ENCODE peak calls at places on chromosomes 11 and 22, in five cellular contexts. W is gastrocnemius medialis; F is CD4-positive, alpha-beta memory T cell; H is effector memory CD4-positive, alpha-beta T cell; G is Karpas-422. L is an unnamed sample.

GRCh38 chr11:35689081-35689996 is 26.8 kb downstream of the TRIM44 start:
- DNase-seq in H (no peak), G (no peak), F (no peak), W (no peak), L (no peak)

GRCh38 chr11:44556735-44557409 is 8.6 kb upstream of the CD82 start:
- DNase-seq in H (peak; percentile 39), W (peak; percentile 43), F (peak; percentile 60), G (peak; percentile 88), L (peak; percentile 59)

GRCh38 chr22:24833881-24834495 is 28.0 kb downstream of the SGSM1 start:
- DNase-seq in W (no peak), H (no peak), G (no peak), F (no peak), L (no peak)

GRCh38 chr22:41902932-41903421 is 11.9 kb downstream of the SHISA8 start:
- DNase-seq in W (peak; percentile 83), H (no peak), F (no peak), G (no peak), L (no peak)

GRCh38 chr22:17846326-17846992 is 72.2 kb upstream of the BID start:
- DNase-seq in W (no peak), F (no peak), G (no peak), H (no peak), L (no peak)

GRCh38 chr11:47928426-47928825 is 51.9 kb upstream of the PTPRJ start:
- DNase-seq in F (no peak), W (peak; percentile 33), G (peak; percentile 52), H (no peak), L (no peak)

GRCh38 chr22:17786435-17787158 is 12.3 kb upstream of the BID start:
- DNase-seq in W (peak; percentile 96), F (no peak), G (no peak), H (no peak), L (peak; percentile 54)

GRCh38 chr11:62202910-62203309 is 5.6 kb upstream of the SCGB2A1 start:
- DNase-seq in W (no peak), G (no peak), H (no peak), F (no peak), L (no peak)

GRCh38 chr11:118142809-118143208 is 9.8 kb downstream of the SCN4B start:
- DNase-seq in F (no peak), G (no peak), H (no peak), W (peak; percentile 30), L (no peak)

GRCh38 chr22:43378011-43378704 is 33.7 kb upstream of the MPPED1 start:
- DNase-seq in F (no peak), G (no peak), W (no peak), H (no peak), L (peak; percentile 40)

GRCh38 chr11:31939004-31939403 is 127.9 kb upstream of the PAX6 start:
- DNase-seq in W (no peak), G (no peak), F (no peak), H (no peak), L (no peak)

GRCh38 chr11:86508604-86509471 is 134.2 kb downstream of the CCDC81 start:
- DNase-seq in W (no peak), H (no peak), G (no peak), F (no peak), L (no peak)

GRCh38 chr22:40982482-40983385 is 31.6 kb downstream of the RBX1 start:
- DNase-seq in F (no peak), G (peak; percentile 86), H (no peak), W (no peak), L (no peak)

GRCh38 chr11:36380296-36381004 is 84.4 kb downstream of the PRR5L start:
- DNase-seq in G (no peak), F (no peak), H (no peak), W (no peak), L (no peak)

GRCh38 chr11:15288801-15289342 is 174.1 kb downstream of the INSC start:
- DNase-seq in H (no peak), F (no peak), W (no peak), G (no peak), L (no peak)

GRCh38 chr22:28429711-28430110 is 249.9 kb downstream of the TTC28 start:
- DNase-seq in W (no peak), G (no peak), F (no peak), H (no peak), L (no peak)

GRCh38 chr11:50333861-50334260 is 301.2 kb downstream of the OR4C45 start:
- DNase-seq in W (no peak), F (no peak), G (no peak), H (no peak), L (no peak)

GRCh38 chr11:3162410-3163240 is 2.5 kb downstream of the OSBPL5 start:
- DNase-seq in H (no peak), W (no peak), F (no peak), G (no peak), L (peak; percentile 12)

GRCh38 chr22:37270928-37271650 is 11.2 kb upstream of the CYTH4 start:
- DNase-seq in F (no peak), H (no peak), G (no peak), W (no peak), L (no peak)

GRCh38 chr22:30460147-30460546 is 11.7 kb downstream of the SEC14L3 start:
- DNase-seq in W (no peak), G (no peak), F (no peak), H (no peak), L (no peak)

GRCh38 chr11:72308226-72309073 is 64.5 kb upstream of the PHOX2A start:
- DNase-seq in W (no peak), G (peak; percentile 83), F (no peak), H (no peak), L (no peak)

GRCh38 chr11:9264381-9265210 is 554 bp downstream of the DENND5A start:
- DNase-seq in H (no peak), F (peak; percentile 12), W (peak; percentile 56), G (peak; percentile 71), L (peak; percentile 33)

GRCh38 chr22:26656896-26657851 is at the start of gene MIAT:
- DNase-seq in H (peak; percentile 55), G (peak; percentile 45), F (peak; percentile 60), W (no peak), L (no peak)

DNA sequence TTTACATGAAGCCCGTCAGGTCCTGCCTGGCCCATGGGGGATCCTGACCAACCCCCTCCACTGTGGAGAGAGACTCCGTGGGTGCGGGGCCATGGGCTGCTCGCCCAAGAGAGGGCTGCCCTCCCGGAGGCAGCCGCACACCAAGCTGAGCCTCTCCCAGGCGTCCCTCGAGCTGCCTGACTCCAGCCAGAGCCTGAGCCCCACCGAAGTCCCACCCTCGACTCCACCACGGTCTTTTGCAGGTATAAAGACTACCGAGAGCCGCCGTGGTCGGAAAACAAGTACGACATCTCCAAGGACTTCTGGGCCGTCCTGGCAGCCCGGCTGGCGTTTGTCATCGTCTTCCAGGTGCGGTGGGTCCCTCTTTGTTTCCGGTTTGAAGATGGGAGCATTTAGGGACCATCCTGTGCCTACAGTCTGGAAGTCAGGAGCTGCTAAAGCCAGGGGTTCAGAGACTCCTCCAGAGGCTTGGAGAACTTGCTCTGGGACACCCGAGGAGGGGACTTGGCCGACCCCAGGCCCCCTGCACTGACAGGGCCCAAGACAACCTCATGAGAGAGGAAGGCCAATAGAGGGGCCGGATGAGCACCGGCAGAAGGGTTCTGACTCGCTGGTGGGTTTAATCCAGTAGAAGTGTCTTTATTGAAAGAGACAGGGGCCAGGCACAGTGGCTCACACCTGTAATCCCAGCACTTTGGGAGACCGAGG is 17.6 kb upstream of the FADD start:
- DNase-seq in H (no peak), W (no peak), G (no peak), F (no peak), L (no peak)
- H3K27me3 ChIP-seq in H (no peaks in the 10 kb centered on the region), W (no peaks in the 10 kb centered on the region), G (no peaks in the 10 kb centered on the region), F (no peaks in the 10 kb centered on the region), L (no peaks in the 10 kb centered on the region)

DNA sequence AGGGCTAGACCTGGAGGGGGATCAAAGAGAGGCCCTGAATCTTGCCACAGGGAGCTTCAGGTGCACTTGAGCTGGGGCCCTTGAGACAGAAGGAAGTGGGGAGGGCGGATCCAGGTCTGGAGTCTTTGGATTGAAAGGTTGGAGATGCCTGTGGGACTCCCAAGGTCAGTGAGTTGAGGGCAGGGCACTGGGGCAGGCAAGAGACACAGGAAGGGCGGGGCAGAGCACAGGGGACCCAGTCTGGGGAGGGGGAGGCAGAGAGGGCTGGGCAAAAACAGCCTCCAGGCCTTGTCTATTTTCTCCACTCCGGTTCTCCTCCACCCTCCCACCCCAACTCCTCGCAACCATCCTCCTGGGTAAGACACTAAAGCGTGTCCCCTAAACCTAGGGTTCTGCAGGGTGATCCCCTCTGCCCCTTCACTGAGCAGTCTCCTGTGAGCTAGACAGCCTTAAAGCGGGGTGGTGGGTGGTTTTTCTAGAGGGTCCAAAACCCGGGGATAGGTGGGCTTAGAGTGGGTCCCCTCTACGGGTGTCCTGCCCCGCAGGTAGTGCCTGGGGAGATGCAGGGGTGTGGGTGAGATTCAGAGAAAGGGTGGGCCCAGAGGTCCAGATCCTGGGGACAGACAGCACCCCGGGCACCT is 38.6 kb upstream of the CELSR1 start:
- DNase-seq in W (peak; percentile 9), G (no peak), H (no peak), F (no peak), L (no peak)
- H3K4me1 ChIP-seq in W (peaks cover 41% of the 10 kb centered on the region), G (peaks cover 20% of the 10 kb centered on the region), H (peaks cover 24% of the 10 kb centered on the region), F (peaks cover 26% of the 10 kb centered on the region), L (peaks cover 24% of the 10 kb centered on the region)

DNA sequence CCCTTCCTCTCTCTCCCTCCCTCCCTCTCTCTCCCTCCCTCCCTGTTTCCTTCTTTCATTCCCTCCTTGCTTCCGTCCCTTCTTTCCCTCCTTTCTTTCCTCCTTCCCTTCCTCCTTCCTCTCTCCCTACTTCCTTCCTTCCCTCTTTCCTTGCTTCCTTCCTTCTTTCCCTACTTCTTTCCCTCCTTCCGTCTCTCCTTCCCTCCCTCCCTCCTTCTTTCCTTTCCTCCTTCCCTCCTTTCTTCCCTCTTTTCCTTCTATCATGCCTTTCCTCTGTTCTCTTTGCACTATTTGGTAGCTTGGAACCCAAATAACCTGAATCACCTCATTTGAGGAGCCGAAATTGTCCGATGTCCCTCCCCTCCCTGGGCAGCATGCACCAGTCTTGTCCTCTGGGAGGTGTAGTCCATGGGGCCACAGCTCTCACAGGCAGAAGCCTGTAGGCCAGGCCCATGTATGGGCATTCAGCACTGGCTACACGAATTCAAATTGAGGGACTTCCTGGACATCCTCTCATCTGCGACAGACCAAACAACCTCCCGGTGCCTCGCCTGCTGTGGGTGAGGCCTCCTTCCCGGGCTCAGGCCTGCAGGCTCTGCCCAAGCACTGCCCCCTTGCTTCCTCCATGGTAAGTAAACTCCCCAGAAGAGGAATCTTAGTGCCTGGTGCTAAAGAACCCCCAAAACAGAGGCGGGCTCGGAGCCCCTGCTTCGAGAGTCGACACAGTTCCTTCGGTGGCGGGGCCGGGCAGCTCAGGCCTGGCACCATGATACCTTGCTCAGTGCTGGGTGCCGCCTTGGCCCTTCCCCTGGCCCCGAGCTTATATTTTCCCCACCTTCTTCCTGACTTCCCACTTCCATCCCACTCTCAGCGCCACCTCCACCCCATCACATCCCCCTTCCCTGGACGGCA is 454.1 kb upstream of the CADM1 start:
- DNase-seq in H (no peak), W (no peak), F (no peak), G (no peak), L (no peak)
- H3K27me3 ChIP-seq in H (peaks cover 4% of the 10 kb centered on the region), W (peaks cover 15% of the 10 kb centered on the region), F (no peaks in the 10 kb centered on the region), G (no peaks in the 10 kb centered on the region), L (no peaks in the 10 kb centered on the region)

DNA sequence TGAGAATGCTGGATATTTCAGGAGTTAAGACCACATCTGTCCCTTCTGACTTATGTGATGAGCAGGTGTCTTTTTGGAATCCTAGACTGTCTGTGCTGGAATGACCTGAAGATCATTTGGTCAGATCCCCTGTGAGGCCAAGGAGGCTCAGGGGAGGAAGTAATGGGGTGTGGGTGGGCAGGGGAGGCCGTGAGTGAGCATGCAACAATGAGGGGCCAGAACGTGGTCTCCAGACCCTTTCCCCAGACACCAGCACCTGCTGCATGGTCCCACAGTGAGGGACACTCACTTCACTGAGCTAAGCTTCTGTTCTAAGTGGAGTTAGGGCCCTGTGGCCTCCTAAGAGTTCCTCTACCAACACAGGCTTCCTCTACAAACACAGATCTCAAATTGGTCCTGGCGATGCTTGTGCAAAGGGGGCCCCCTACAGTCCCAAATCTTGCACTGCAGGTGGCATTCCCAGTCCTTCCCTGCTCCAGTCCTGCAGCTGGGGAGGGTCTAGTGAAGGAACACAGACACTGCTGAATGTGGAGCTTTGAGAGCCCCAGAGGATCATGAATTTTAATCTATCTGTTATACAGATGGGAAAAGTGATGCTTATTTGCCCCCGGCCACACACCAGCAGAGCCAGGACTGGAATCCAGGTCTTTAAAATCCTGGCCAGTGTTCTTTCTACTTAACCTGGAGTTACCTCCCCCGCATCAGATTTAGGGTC is 7.4 kb downstream of the USP2 start:
- DNase-seq in W (peak; percentile 82), H (peak; percentile 17), F (no peak), G (peak; percentile 74), L (peak; percentile 52)
- H3K4me1 ChIP-seq in W (peaks cover 82% of the 10 kb centered on the region), H (peaks cover 5% of the 10 kb centered on the region), F (peaks cover 24% of the 10 kb centered on the region), G (peaks cover 93% of the 10 kb centered on the region), L (peaks cover 38% of the 10 kb centered on the region)